ENCODE peak calls at places on chromosome X, in seven cellular contexts. K is endothelial cell, U is fibroblast of pulmonary artery, D is fibroblast of villous mesenchyme, R is HFFc6, V is iris pigment epithelial cell, J is GM12865. X is an unnamed sample.
A peak's percentile ranks its signal among the peaks of the same experiment; 100 is the strongest.

GRCh38 chrX:110665636-110666035 is 130.0 kb downstream of the CHRDL1 start:
- DNase-seq in U (peak; percentile 11), R (peak; percentile 29), D (peak; percentile 9), J (peak; percentile 18), V (peak; percentile 23), K (peak; percentile 49), X (peak; percentile 16)

GRCh38 chrX:33149580-33149979 is 61.8 kb downstream of the DMD start:
- DNase-seq in D (no peak), R (no peak), K (no peak), U (no peak), V (no peak), J (no peak), X (no peak)

GRCh38 chrX:107970073-107970472 is 12.1 kb downstream of the TEX13B start:
- DNase-seq in R (no peak), D (no peak), V (no peak), K (no peak), U (no peak), J (no peak), X (no peak)

GRCh38 chrX:120790118-120790517 is 85.5 kb downstream of the CT47B1 start:
- DNase-seq in V (peak; percentile 82), K (peak; percentile 9), U (peak; percentile 86), R (peak; percentile 69), D (peak; percentile 75), J (peak; percentile 66), X (peak; percentile 54)

GRCh38 chrX:110276778-110277177 is 41.1 kb downstream of the AMMECR1 start:
- DNase-seq in R (no peak), K (no peak), D (no peak), V (no peak), U (no peak), J (peak; percentile 75), X (no peak)

GRCh38 chrX:41333994-41334865 is at the start of gene DDX3X:
- DNase-seq in U (peak; percentile 90), D (peak; percentile 90), K (peak; percentile 69), J (peak; percentile 92), R (peak; percentile 88), V (peak; percentile 90), X (peak; percentile 80)

GRCh38 chrX:101931494-101932248 is at the start of gene ZMAT1:
- DNase-seq in K (peak; percentile 82), D (peak; percentile 60), V (peak; percentile 79), R (peak; percentile 76), J (peak; percentile 88), U (peak; percentile 72), X (peak; percentile 89)

GRCh38 chrX:153649178-153649914 is 2.3 kb downstream of the DUSP9 start:
- DNase-seq in K (peak; percentile 38), R (no peak), J (peak; percentile 39), U (no peak), V (no peak), D (peak; percentile 17), X (no peak)

GRCh38 chrX:74382613-74383012 is 38.7 kb upstream of the SLC16A2 start:
- DNase-seq in V (peak; percentile 67), J (peak; percentile 49), U (peak; percentile 63), K (peak; percentile 60), D (peak; percentile 47), R (peak; percentile 86), X (peak; percentile 74)

GRCh38 chrX:111955916-111956315 is 79.9 kb downstream of the TRPC5OS start:
- DNase-seq in R (no peak), U (no peak), J (no peak), V (no peak), K (no peak), D (no peak), X (no peak)

GRCh38 chrX:15438332-15438731 is 54.1 kb upstream of the VEGFD start:
- DNase-seq in J (peak; percentile 14), D (no peak), R (no peak), U (no peak), V (no peak), K (no peak), X (no peak)

GRCh38 chrX:46637937-46638336 is 64.4 kb downstream of the CHST7 start:
- DNase-seq in K (no peak), U (no peak), J (peak; percentile 77), D (peak; percentile 6), V (peak; percentile 43), R (peak; percentile 5), X (peak; percentile 36)

GRCh38 chrX:103343105-103343504 is 13.1 kb downstream of the TCEAL7 start:
- DNase-seq in V (peak; percentile 49), R (peak; percentile 32), J (peak; percentile 38), D (peak; percentile 58), K (no peak), U (peak; percentile 68), X (peak; percentile 27)

GRCh38 chrX:154730271-154730883 is 20.5 kb downstream of the GAB3 start:
- DNase-seq in V (peak; percentile 87), K (no peak), J (no peak), R (peak; percentile 71), D (peak; percentile 75), U (peak; percentile 88), X (no peak)

GRCh38 chrX:118666521-118666920 is 60.9 kb upstream of the IL13RA1 start:
- DNase-seq in K (no peak), U (peak; percentile 3), V (peak; percentile 34), R (no peak), D (no peak), J (no peak), X (no peak)

GRCh38 chrX:154002215-154002719 is 17.4 kb downstream of the IRAK1 start:
- DNase-seq in D (peak; percentile 48), J (peak; percentile 84), U (peak; percentile 33), R (peak; percentile 25), K (no peak), V (peak; percentile 55), X (peak; percentile 6)

GRCh38 chrX:156008915-156009314 is 11.4 kb downstream of the IL9R start:
- DNase-seq in R (no peak), U (no peak), J (no peak), V (no peak), D (no peak), K (no peak), X (no peak)

GRCh38 chrX:133568109-133568508 is 152.8 kb upstream of the GPC4 start:
- DNase-seq in U (no peak), J (no peak), V (no peak), D (no peak), K (no peak), R (no peak), X (no peak)

GRCh38 chrX:46125139-46125538 is 420.1 kb downstream of the ZNF674 start:
- DNase-seq in R (no peak), U (peak; percentile 2), V (peak; percentile 32), D (peak; percentile 14), J (peak; percentile 25), K (no peak), X (no peak)

GRCh38 chrX:40088299-40088625 is 9.5 kb downstream of the BCOR start:
- DNase-seq in R (no peak), U (no peak), J (no peak), D (no peak), V (no peak), K (no peak), X (no peak)

GRCh38 chrX:132592880-132593279 is 104.0 kb upstream of the MBNL3 start:
- DNase-seq in J (peak; percentile 29), V (no peak), R (no peak), U (peak; percentile 8), K (peak; percentile 24), D (peak; percentile 35), X (peak; percentile 5)

GRCh38 chrX:116204947-116205346 is 34.4 kb downstream of the AGTR2 start:
- DNase-seq in V (peak; percentile 3), J (peak; percentile 0), K (peak; percentile 2), R (no peak), D (peak; percentile 14), U (peak; percentile 41), X (peak; percentile 44)

GRCh38 chrX:72314881-72315280 is 9.2 kb upstream of the CITED1 start:
- DNase-seq in R (no peak), J (no peak), U (no peak), V (no peak), K (no peak), D (no peak), X (no peak)

GRCh38 chrX:1500701-1501624 is 36.0 kb downstream of the P2RY8 start:
- DNase-seq in K (no peak), J (peak; percentile 89), R (no peak), U (no peak), V (no peak), D (no peak), X (no peak)

GRCh38 chrX:1165535-1166196 is 46.8 kb downstream of the CRLF2 start:
- DNase-seq in D (no peak), U (peak; percentile 12), J (peak; percentile 51), R (peak; percentile 8), V (peak; percentile 22), K (no peak), X (peak; percentile 13)

GRCh38 chrX:101206471-101206870 is 13.1 kb upstream of the DRP2 start:
- DNase-seq in R (peak; percentile 20), J (peak; percentile 43), U (peak; percentile 67), V (peak; percentile 58), D (peak; percentile 47), K (no peak), X (peak; percentile 74)

GRCh38 chrX:25869761-25870160 is 268.4 kb upstream of the MAGEB18 start:
- DNase-seq in J (no peak), R (no peak), K (no peak), U (peak; percentile 4), D (no peak), V (no peak), X (no peak)

GRCh38 chrX:46617906-46618305 is 44.3 kb downstream of the CHST7 start:
- DNase-seq in D (no peak), R (no peak), J (no peak), V (no peak), K (no peak), U (no peak), X (no peak)

GRCh38 chrX:101462892-101463291 is 22.4 kb upstream of the ARMCX4 start:
- DNase-seq in J (peak; percentile 5), V (peak; percentile 36), U (peak; percentile 41), R (peak; percentile 20), D (peak; percentile 39), K (peak; percentile 6), X (peak; percentile 26)

X was measured in HT1080.